ENCODE peak calls at places on chromosome 18, in eight cellular contexts. Y, T, W, X, O, Z, H and N are unnamed samples.
A peak's percentile ranks its signal among the peaks of the same experiment; 100 is the strongest.

GRCh38 chr18:57881818-57882413 is 78.8 kb upstream of the ATP8B1 start:
- DNase-seq in T (peak; percentile 57), Z (peak; percentile 83), O (peak; percentile 62), Y (peak; percentile 75), X (peak; percentile 32), H (peak; percentile 74), W (peak; percentile 61), N (peak; percentile 30)

GRCh38 chr18:33034941-33035340 is 262.1 kb upstream of the KLHL14 start:
- DNase-seq in Z (peak; percentile 93), X (no peak), H (no peak), Y (no peak), T (no peak), W (no peak), O (no peak), N (no peak)

GRCh38 chr18:58527116-58528010 is 101.5 kb downstream of the ALPK2 start:
- DNase-seq in W (no peak), Y (peak; percentile 55), Z (no peak), O (no peak), X (no peak), H (no peak), T (no peak), N (no peak)

GRCh38 chr18:22434973-22435608 is 17.4 kb upstream of the CTAGE1 start:
- DNase-seq in Y (no peak), Z (peak; percentile 53), O (no peak), X (no peak), W (no peak), T (no peak), H (peak; percentile 15), N (no peak)

GRCh38 chr18:10530852-10531251 is 5.0 kb downstream of the NAPG start:
- DNase-seq in Z (no peak), T (no peak), W (no peak), X (no peak), O (no peak), H (peak; percentile 76), Y (no peak), N (no peak)

GRCh38 chr18:46542545-46542944 is 114.5 kb downstream of the LOXHD1 start:
- DNase-seq in O (no peak), T (no peak), Z (no peak), W (no peak), Y (no peak), X (no peak), H (no peak), N (no peak)

GRCh38 chr18:23827681-23828080 is 138.4 kb downstream of the LAMA3 start:
- DNase-seq in T (no peak), O (no peak), Z (no peak), Y (no peak), H (no peak), W (no peak), X (no peak), N (no peak)

GRCh38 chr18:58753976-58754375 is 82.7 kb downstream of the MALT1 start:
- DNase-seq in X (no peak), O (no peak), H (no peak), W (no peak), Z (no peak), Y (no peak), T (no peak), N (no peak)

GRCh38 chr18:10405014-10405493 is 49.4 kb upstream of the APCDD1 start:
- DNase-seq in X (no peak), Z (no peak), O (no peak), T (peak; percentile 52), W (no peak), H (no peak), Y (no peak), N (peak; percentile 66)

GRCh38 chr18:52569492-52569891 is 229.5 kb downstream of the DCC start:
- DNase-seq in T (no peak), X (no peak), Y (no peak), H (no peak), O (no peak), Z (no peak), W (no peak), N (no peak)

GRCh38 chr18:22112215-22112614 is 57.2 kb upstream of the GATA6 start:
- DNase-seq in W (no peak), H (no peak), T (no peak), Y (no peak), X (no peak), O (no peak), Z (no peak), N (no peak)

GRCh38 chr18:74508366-74508765 is 12.2 kb downstream of the CNDP2 start:
- DNase-seq in X (no peak), Z (no peak), Y (no peak), H (no peak), O (no peak), T (no peak), W (no peak), N (no peak)

GRCh38 chr18:907880-908512 is 3.3 kb downstream of the ADCYAP1 start:
- DNase-seq in T (peak; percentile 30), O (no peak), H (no peak), W (peak; percentile 59), Y (no peak), X (no peak), Z (no peak), N (no peak)

GRCh38 chr18:7584646-7585271 is 17.6 kb downstream of the PTPRM start:
- DNase-seq in T (no peak), Z (no peak), W (no peak), Y (no peak), H (no peak), O (no peak), X (no peak), N (no peak)

GRCh38 chr18:46071894-46072867 is at the start of gene PSTPIP2:
- DNase-seq in Y (no peak), H (peak; percentile 72), X (no peak), O (peak; percentile 22), W (peak; percentile 73), T (peak; percentile 84), Z (peak; percentile 37), N (no peak)

GRCh38 chr18:63264871-63265270 is 54.7 kb downstream of the BCL2 start:
- DNase-seq in Z (no peak), W (no peak), H (no peak), Y (no peak), O (no peak), X (no peak), T (no peak), N (no peak)

GRCh38 chr18:12031836-12032235 is 50.5 kb downstream of the IMPA2 start:
- DNase-seq in O (no peak), Z (no peak), H (no peak), Y (no peak), X (no peak), T (no peak), W (peak; percentile 3), N (no peak)

GRCh38 chr18:65936678-65937077 is 185.9 kb downstream of the CDH7 start:
- DNase-seq in H (no peak), O (no peak), X (no peak), W (no peak), Y (no peak), T (no peak), Z (no peak), N (no peak)

GRCh38 chr18:57831597-57832377 is 28.7 kb upstream of the ATP8B1 start:
- DNase-seq in T (no peak), Y (no peak), Z (no peak), H (no peak), X (no peak), W (no peak), O (no peak), N (no peak)

DNA sequence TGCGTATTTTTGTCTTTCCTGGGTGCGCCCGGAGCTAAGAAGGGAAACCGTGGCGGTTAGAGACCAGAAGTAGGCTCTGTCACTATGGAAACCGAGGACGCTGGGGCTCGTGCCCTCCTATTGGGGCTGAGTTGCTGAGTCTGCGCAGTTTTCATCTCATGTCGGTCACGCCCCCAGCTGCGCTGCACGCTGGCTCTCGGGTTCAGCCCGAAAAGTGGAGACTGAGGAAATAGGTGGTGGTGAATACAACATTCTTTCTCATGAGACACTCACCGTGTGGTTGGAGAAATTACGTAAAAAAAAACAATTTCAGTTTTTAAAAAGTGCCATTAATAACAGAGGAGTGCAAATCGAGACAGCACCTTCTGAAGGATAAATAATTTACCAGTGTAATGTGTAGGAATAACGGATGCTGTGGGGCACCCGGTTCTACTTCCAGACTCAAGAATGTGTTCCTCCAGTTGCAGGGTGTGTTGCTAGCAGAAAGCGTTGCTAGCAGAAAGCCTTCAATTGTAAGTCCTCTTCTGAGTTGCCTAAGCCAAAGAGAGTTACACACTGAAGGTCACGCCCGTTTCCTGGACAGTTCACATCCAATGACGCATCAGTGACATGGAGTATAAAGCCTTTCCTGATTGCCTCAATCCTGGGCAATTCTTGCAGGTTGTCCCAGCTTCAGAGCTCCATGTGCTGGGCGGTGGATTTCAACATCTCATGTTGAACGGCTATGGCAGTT is 20.4 kb upstream of the CXXC1 start:
- DNase-seq in Y (peak; percentile 85), Z (peak; percentile 82), W (peak; percentile 91), T (peak; percentile 94), H (peak; percentile 84), O (no peak), X (peak; percentile 73), N (peak; percentile 68)
- TF ChIP-seq POLR2AphosphoS5 in Y (no peak), Z (no peak), W (no peak), T (peak; percentile 58), H (no peak), O (no peak), X (no peak), N (peak; percentile 48)

GRCh38 chr18:13285874-13286273 is 67.3 kb downstream of the LDLRAD4 start:
- DNase-seq in Z (peak; percentile 28), O (no peak), X (no peak), T (no peak), H (no peak), Y (no peak), W (no peak), N (no peak)
- H3K9ac ChIP-seq in Z (no peak overlapping the region), O (no peak overlapping the region), X (no peak overlapping the region), T (no peak overlapping the region), H (no peak overlapping the region), Y (no peak overlapping the region), W (no peak overlapping the region), N (no peak overlapping the region)

DNA sequence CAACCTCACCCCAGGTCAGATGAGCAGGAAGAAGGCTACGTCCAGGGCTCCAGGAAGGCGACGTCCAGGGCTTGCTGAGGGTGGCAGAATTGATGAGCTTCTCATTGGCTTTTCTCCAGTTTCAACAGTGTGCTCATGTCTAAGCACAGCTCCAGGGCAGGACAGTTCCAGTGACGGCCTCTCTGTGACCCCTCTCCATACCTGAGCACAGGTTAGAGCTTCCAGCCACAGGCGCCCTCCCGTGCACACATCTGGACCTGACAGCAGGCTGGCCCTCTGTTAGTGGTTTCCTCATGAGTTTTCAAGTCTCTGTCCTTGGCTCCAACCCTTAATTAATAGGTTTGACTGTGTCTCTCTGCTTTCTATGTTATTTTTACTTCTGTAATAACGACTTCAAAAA is 327.6 kb downstream of the ZNF516 start:
- DNase-seq in Y (no peak), Z (no peak), O (no peak), T (no peak), X (no peak), H (no peak), W (no peak), N (no peak)
- TF ChIP-seq POLR2AphosphoS5 in Y (no peak), Z (no peak), O (no peak), T (no peak), X (no peak), H (no peak), W (no peak), N (no peak)

DNA sequence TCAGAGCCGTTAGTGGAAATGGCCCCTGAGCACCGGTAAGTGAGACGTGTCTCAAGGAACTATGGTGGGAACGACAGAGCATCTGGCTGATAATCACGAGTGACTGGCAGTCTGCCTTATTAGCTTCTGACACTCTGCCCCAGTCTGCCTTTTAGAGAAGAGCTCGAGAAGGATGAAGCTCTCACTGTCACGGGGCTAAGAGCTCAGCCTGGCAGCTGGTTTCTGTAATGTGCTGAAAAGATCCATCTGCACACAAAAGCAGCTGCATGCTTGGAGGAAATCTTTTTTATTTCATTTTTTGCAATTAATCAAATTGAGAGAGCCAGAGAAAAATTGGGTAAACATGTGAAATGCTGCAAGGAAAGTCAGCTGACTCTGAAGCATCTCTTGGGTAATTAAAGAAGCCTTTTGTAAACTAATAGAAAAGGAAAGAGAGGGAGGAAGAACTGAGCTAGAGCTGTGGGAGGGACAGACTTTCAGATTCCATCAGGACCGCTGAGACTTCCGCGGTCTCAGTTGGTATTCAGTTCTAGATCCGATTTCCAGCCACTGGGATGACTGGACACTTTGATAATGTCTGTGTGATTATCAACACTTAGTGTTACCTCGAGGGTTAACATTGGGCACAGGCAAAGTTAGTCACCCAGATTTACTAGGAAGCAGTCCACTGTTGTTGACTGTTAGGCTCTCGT is 24.4 kb downstream of the MBP start:
- DNase-seq in T (no peak), Z (no peak), W (peak; percentile 33), H (no peak), O (no peak), Y (no peak), X (no peak), N (no peak)
- H3K9ac ChIP-seq in T (no peak overlapping the region), Z (no peak overlapping the region), W (no peak overlapping the region), H (no peak overlapping the region), O (no peak overlapping the region), Y (no peak overlapping the region), X (peak overlapping the region; percentile 49), N (no peak overlapping the region)